ENCODE peak calls at places on chromosome 13, in seven cellular contexts. One of them, this sample, is unnamed.

GRCh38 chr13:112168771-112169170 is 101.8 kb downstream of the SOX1 start:
- DNase-seq in aorta: no peak
- DNase-seq in AG09309: no peak
- DNase-seq in head of caudate nucleus: no peak
- DNase-seq in nephron progenitor cell: no peak
- DNase-seq in stimulated activated naive CD4-positive, alpha-beta T cell: no peak
- DNase-seq in KBM-7: no peak
- DNase-seq in this sample: no peak

GRCh38 chr13:50015263-50015662 is at the start of gene KCNRG:
- DNase-seq in aorta: no peak
- DNase-seq in AG09309: no peak
- DNase-seq in head of caudate nucleus: no peak
- DNase-seq in nephron progenitor cell: no peak
- DNase-seq in stimulated activated naive CD4-positive, alpha-beta T cell: no peak
- DNase-seq in KBM-7: no peak
- DNase-seq in this sample: no peak

GRCh38 chr13:108777421-108778420 is 148.3 kb downstream of the MYO16 start:
- DNase-seq in aorta: no peak
- DNase-seq in AG09309: no peak
- DNase-seq in head of caudate nucleus: no peak
- DNase-seq in nephron progenitor cell: peak; percentile 6
- DNase-seq in stimulated activated naive CD4-positive, alpha-beta T cell: no peak
- DNase-seq in KBM-7: no peak
- DNase-seq in this sample: no peak

GRCh38 chr13:41587490-41587889 is 130.1 kb downstream of the RGCC start:
- DNase-seq in aorta: no peak
- DNase-seq in AG09309: no peak
- DNase-seq in head of caudate nucleus: peak; percentile 46
- DNase-seq in nephron progenitor cell: no peak
- DNase-seq in stimulated activated naive CD4-positive, alpha-beta T cell: peak; percentile 6
- DNase-seq in KBM-7: no peak
- DNase-seq in this sample: no peak

GRCh38 chr13:30576528-30576927 is 41.2 kb upstream of the USPL1 start:
- DNase-seq in aorta: no peak
- DNase-seq in AG09309: no peak
- DNase-seq in head of caudate nucleus: peak; percentile 4
- DNase-seq in nephron progenitor cell: no peak
- DNase-seq in stimulated activated naive CD4-positive, alpha-beta T cell: peak; percentile 42
- DNase-seq in KBM-7: peak; percentile 33
- DNase-seq in this sample: no peak

GRCh38 chr13:34951528-34951927 is 9.5 kb downstream of the NBEA start:
- DNase-seq in aorta: no peak
- DNase-seq in AG09309: no peak
- DNase-seq in head of caudate nucleus: no peak
- DNase-seq in nephron progenitor cell: no peak
- DNase-seq in stimulated activated naive CD4-positive, alpha-beta T cell: no peak
- DNase-seq in KBM-7: no peak
- DNase-seq in this sample: no peak

GRCh38 chr13:106145070-106145469 is 390.4 kb downstream of the EFNB2 start:
- DNase-seq in aorta: no peak
- DNase-seq in AG09309: no peak
- DNase-seq in head of caudate nucleus: no peak
- DNase-seq in nephron progenitor cell: no peak
- DNase-seq in stimulated activated naive CD4-positive, alpha-beta T cell: no peak
- DNase-seq in KBM-7: no peak
- DNase-seq in this sample: no peak

GRCh38 chr13:72536668-72537399 is 190.6 kb downstream of the MZT1 start:
- DNase-seq in aorta: no peak
- DNase-seq in AG09309: no peak
- DNase-seq in head of caudate nucleus: no peak
- DNase-seq in nephron progenitor cell: no peak
- DNase-seq in stimulated activated naive CD4-positive, alpha-beta T cell: no peak
- DNase-seq in KBM-7: no peak
- DNase-seq in this sample: no peak

GRCh38 chr13:105073041-105073440 is 1462.4 kb downstream of the EFNB2 start:
- DNase-seq in aorta: no peak
- DNase-seq in AG09309: no peak
- DNase-seq in head of caudate nucleus: no peak
- DNase-seq in nephron progenitor cell: no peak
- DNase-seq in stimulated activated naive CD4-positive, alpha-beta T cell: no peak
- DNase-seq in KBM-7: no peak
- DNase-seq in this sample: no peak

GRCh38 chr13:47112205-47112896 is 215.5 kb upstream of the HTR2A start:
- DNase-seq in aorta: no peak
- DNase-seq in AG09309: no peak
- DNase-seq in head of caudate nucleus: no peak
- DNase-seq in nephron progenitor cell: no peak
- DNase-seq in stimulated activated naive CD4-positive, alpha-beta T cell: no peak
- DNase-seq in KBM-7: no peak
- DNase-seq in this sample: no peak

GRCh38 chr13:93318538-93318937 is 91.9 kb downstream of the GPC6 start:
- DNase-seq in aorta: no peak
- DNase-seq in AG09309: no peak
- DNase-seq in head of caudate nucleus: no peak
- DNase-seq in nephron progenitor cell: no peak
- DNase-seq in stimulated activated naive CD4-positive, alpha-beta T cell: no peak
- DNase-seq in KBM-7: peak; percentile 69
- DNase-seq in this sample: no peak

This sample was measured in NCI-H748 treated with DMSO at 0.1 percent for 48 hours.